ENCODE peak calls at places on chromosome 20, in six cellular contexts. One of them, this sample, is unnamed.

GRCh38 chr20:878511-879307 is 37.4 kb downstream of the ANGPT4 start:
- DNase-seq in WTC11: peak
- DNase-seq in HepG2: no peak
- DNase-seq in A549: no peak
- DNase-seq in K562: peak
- DNase-seq in H1: peak
- DNase-seq in this sample: peak

GRCh38 chr20:10367921-10368701 is 65.9 kb downstream of the MKKS start:
- DNase-seq in HepG2: peak
- DNase-seq in WTC11: no peak
- DNase-seq in K562: no peak
- DNase-seq in A549: no peak
- DNase-seq in H1: no peak
- DNase-seq in this sample: no peak

GRCh38 chr20:9985773-9986172 is 49.0 kb upstream of the ANKEF1 start:
- DNase-seq in K562: no peak
- DNase-seq in H1: no peak
- DNase-seq in HepG2: no peak
- DNase-seq in A549: no peak
- DNase-seq in WTC11: no peak
- DNase-seq in this sample: no peak

GRCh38 chr20:54058420-54059139 is 11.8 kb downstream of the BCAS1 start:
- DNase-seq in H1: no peak
- DNase-seq in A549: no peak
- DNase-seq in K562: peak
- DNase-seq in HepG2: no peak
- DNase-seq in WTC11: no peak
- DNase-seq in this sample: no peak

GRCh38 chr20:57612916-57613315 is 7.3 kb downstream of the ZBP1 start:
- DNase-seq in WTC11: no peak
- DNase-seq in A549: no peak
- DNase-seq in K562: no peak
- DNase-seq in H1: no peak
- DNase-seq in HepG2: no peak
- DNase-seq in this sample: no peak

GRCh38 chr20:57560554-57561355 is at the start of gene PCK1:
- DNase-seq in H1: no peak
- DNase-seq in WTC11: no peak
- DNase-seq in HepG2: peak
- DNase-seq in A549: peak
- DNase-seq in K562: peak
- DNase-seq in this sample: no peak

GRCh38 chr20:3051385-3052019 is 5.7 kb downstream of the MRPS26 start:
- DNase-seq in K562: no peak
- DNase-seq in H1: no peak
- DNase-seq in HepG2: no peak
- DNase-seq in WTC11: no peak
- DNase-seq in A549: no peak
- DNase-seq in this sample: no peak

GRCh38 chr20:46215913-46216707 is 92.2 kb downstream of the CDH22 start:
- DNase-seq in WTC11: peak
- DNase-seq in K562: peak
- DNase-seq in A549: peak
- DNase-seq in HepG2: peak
- DNase-seq in H1: peak
- DNase-seq in this sample: peak

GRCh38 chr20:59333928-59334327 is 33.5 kb downstream of the EDN3 start:
- DNase-seq in H1: no peak
- DNase-seq in WTC11: no peak
- DNase-seq in HepG2: no peak
- DNase-seq in A549: no peak
- DNase-seq in K562: no peak
- DNase-seq in this sample: no peak

GRCh38 chr20:52681288-52681687 is 290.9 kb upstream of the TSHZ2 start:
- DNase-seq in HepG2: no peak
- DNase-seq in H1: no peak
- DNase-seq in WTC11: no peak
- DNase-seq in A549: no peak
- DNase-seq in K562: no peak
- DNase-seq in this sample: no peak

GRCh38 chr20:52684911-52685310 is 287.2 kb upstream of the TSHZ2 start:
- DNase-seq in H1: no peak
- DNase-seq in A549: no peak
- DNase-seq in K562: no peak
- DNase-seq in WTC11: no peak
- DNase-seq in HepG2: no peak
- DNase-seq in this sample: no peak

GRCh38 chr20:52684176-52684575 is 288.0 kb upstream of the TSHZ2 start:
- DNase-seq in WTC11: no peak
- DNase-seq in H1: no peak
- DNase-seq in K562: no peak
- DNase-seq in A549: no peak
- DNase-seq in HepG2: no peak
- DNase-seq in this sample: no peak

GRCh38 chr20:52683761-52684160 is 288.4 kb upstream of the TSHZ2 start:
- DNase-seq in K562: no peak
- DNase-seq in HepG2: no peak
- DNase-seq in H1: no peak
- DNase-seq in WTC11: no peak
- DNase-seq in A549: no peak
- DNase-seq in this sample: no peak

DNA sequence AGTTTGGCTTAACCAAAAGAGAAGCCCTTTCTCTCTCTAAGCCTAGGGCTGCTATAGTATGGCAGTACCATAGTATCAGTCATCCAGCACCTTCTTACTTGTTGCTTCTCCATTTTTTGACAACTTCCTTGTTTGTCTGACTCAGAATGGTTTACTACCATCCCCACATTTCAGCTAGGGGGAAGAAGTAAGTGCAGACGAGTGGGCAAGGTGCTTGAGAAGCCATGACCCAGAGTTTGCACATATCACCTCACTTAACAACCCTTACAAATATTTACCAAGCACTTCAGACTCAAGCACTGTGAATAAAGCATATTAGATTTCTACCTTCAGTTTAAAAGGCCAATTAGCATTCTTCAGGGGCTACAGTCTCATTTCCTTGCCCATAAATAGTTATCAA is 289.9 kb upstream of the TSHZ2 start:
- DNase-seq in A549: no peak
- DNase-seq in HepG2: no peak
- DNase-seq in WTC11: no peak
- DNase-seq in K562: no peak
- DNase-seq in H1: no peak
- DNase-seq in this sample: no peak
- TF ChIP-seq JUN in A549: no peak
- TF ChIP-seq JUN in HepG2: no peak
- TF ChIP-seq JUN in WTC11: no peak
- TF ChIP-seq JUN in K562: no peak
- TF ChIP-seq JUN in H1: no peak
- TF ChIP-seq JUN in this sample: no peak

GRCh38 chr20:25022680-25023079 is 30.1 kb upstream of the APMAP start:
- DNase-seq in H1: no peak
- DNase-seq in WTC11: no peak
- DNase-seq in K562: no peak
- DNase-seq in HepG2: no peak
- DNase-seq in A549: no peak
- DNase-seq in this sample: no peak
- TF ChIP-seq JUN in H1: no peak
- TF ChIP-seq JUN in WTC11: no peak
- TF ChIP-seq JUN in K562: no peak
- TF ChIP-seq JUN in HepG2: no peak
- TF ChIP-seq JUN in A549: no peak
- TF ChIP-seq JUN in this sample: no peak

DNA sequence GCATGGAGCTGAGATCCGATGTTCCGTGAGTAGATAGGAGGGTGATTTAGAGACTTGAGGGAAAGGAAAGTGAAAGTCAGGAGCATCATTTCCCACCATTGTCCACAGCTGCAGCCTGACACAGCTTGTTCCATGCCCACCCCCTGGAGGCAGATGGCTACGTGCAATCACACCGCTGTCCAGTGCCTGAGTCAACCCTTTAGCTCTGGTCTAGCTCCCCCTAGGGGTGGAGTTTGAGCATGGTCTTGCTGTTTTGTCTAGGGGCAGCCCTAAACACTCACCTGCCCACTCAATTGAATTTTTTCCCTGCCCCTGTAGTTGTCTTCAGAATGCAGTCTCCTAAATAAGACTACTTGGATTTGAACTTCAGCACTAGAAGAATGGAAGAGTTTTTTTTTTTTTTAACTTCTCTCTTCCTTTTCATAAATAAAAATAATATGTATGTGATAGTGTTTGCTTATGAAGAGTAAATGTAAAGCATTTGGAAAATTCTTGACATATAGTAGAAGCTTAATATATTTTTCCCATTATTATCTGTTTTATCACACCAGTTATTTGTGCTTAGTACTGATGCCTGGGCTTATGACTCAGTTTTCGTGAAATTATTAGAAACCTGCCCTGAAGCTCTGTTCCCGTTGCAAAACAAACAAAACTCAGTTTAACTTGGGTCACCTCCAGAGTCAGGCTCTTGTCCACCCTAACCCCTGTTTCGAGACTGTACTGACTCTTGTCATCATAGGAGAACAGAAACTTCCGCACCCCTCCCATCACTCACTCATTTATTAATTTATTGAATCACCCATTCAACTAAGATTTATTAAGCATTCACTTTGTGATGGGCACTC is 814.8 kb downstream of the MAFB start:
- DNase-seq in WTC11: peak
- DNase-seq in H1: peak
- DNase-seq in HepG2: peak
- DNase-seq in A549: peak
- DNase-seq in K562: peak
- DNase-seq in this sample: peak
- TF ChIP-seq JUN in WTC11: no peak
- TF ChIP-seq JUN in H1: no peak
- TF ChIP-seq JUN in HepG2: no peak
- TF ChIP-seq JUN in A549: no peak
- TF ChIP-seq JUN in K562: no peak
- TF ChIP-seq JUN in this sample: peak

DNA sequence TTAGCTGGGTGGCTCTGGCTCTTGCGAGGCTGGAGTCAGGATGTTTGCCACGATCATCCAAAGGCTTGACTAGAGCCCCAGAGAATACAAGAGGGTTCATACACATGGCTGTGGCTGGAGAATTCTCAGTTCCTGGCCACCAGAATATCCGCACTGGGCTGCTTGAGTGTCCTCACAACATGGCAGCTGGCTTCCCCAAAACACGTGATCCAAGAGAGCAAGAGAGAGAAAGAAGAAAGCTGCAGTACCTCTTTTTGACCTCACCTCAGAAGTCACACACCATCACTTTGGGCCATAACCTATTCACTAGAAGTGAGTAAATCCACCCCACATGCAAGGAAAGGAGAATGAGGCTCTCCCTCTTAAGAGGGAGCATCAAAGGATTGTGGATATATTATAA is 21.5 kb upstream of the BPIFB1 start:
- DNase-seq in HepG2: no peak
- DNase-seq in K562: no peak
- DNase-seq in H1: no peak
- DNase-seq in A549: peak
- DNase-seq in WTC11: no peak
- DNase-seq in this sample: no peak
- TF ChIP-seq JUN in HepG2: no peak
- TF ChIP-seq JUN in K562: no peak
- TF ChIP-seq JUN in H1: no peak
- TF ChIP-seq JUN in A549: no peak
- TF ChIP-seq JUN in WTC11: no peak
- TF ChIP-seq JUN in this sample: no peak

DNA sequence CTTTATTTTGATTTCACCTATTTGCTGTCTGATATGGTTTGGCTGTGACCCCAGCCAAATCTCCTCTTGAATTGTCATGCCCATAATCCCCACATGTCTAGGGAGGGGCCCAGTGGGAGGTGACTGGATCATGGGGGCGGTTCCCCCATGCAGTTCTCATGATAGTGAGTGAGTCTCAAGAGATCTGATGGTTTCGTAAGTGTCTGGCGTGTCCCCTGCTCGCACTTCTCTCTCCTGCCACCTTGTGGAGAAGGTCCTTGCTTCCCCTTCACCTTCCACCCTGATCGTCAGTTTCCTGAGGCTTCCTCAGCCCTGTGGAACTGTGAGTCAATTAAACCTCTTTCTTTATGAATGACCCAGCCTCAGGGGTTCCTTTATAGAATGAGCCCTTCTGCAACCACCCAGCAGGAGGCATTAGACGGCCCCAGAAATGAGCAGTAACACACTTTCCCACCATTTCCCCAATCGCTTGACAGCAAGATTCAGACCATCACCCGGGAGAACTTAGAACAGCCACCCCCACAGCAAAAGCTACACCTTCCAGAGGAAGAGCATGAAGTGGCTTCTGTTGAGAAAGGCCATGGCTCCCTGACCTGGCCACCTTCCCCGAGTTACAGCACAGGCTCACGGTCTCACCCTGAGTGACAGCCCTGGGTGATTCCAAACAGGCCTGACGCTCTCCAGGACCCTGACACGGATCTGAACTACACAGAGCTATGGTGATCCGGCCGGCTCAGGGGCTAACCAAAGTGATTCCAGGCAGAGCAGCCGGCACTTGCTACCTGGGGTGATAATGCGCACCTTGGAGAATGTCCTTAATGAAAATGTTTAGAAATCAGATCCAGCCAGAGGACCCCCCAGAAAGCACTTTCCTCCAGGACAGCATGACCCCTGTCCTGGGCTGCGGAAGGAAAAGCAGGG is 131.2 kb upstream of the CDH4 start:
- DNase-seq in H1: peak
- DNase-seq in A549: peak
- DNase-seq in WTC11: peak
- DNase-seq in HepG2: peak
- DNase-seq in K562: peak
- DNase-seq in this sample: no peak
- TF ChIP-seq JUN in H1: no peak
- TF ChIP-seq JUN in A549: no peak
- TF ChIP-seq JUN in WTC11: no peak
- TF ChIP-seq JUN in HepG2: no peak
- TF ChIP-seq JUN in K562: no peak
- TF ChIP-seq JUN in this sample: no peak

GRCh38 chr20:23112595-23112994 is 26.5 kb upstream of the CD93 start:
- DNase-seq in HepG2: no peak
- DNase-seq in K562: no peak
- DNase-seq in WTC11: no peak
- DNase-seq in H1: no peak
- DNase-seq in A549: no peak
- DNase-seq in this sample: no peak
- TF ChIP-seq JUN in HepG2: no peak
- TF ChIP-seq JUN in K562: no peak
- TF ChIP-seq JUN in WTC11: no peak
- TF ChIP-seq JUN in H1: no peak
- TF ChIP-seq JUN in A549: no peak
- TF ChIP-seq JUN in this sample: no peak